ENCODE peak calls at places on chromosomes 1 and 21, in seven cellular contexts. One of them, this sample, is unnamed.

GRCh38 chr1:185474440-185475149 is 157.6 kb upstream of the IVNS1ABP start:
- DNase-seq in mucosa of descending colon: no peak
- DNase-seq in fibroblast of lung: peak; percentile 9
- DNase-seq in GM06990: no peak
- DNase-seq in AG04450: no peak
- DNase-seq in foreskin fibroblast: no peak
- DNase-seq in tibial artery: no peak
- DNase-seq in this sample: peak; percentile 35

GRCh38 chr1:184888505-184888904 is 85.8 kb downstream of the NIBAN1 start:
- DNase-seq in AG04450: peak; percentile 42
- DNase-seq in mucosa of descending colon: no peak
- DNase-seq in foreskin fibroblast: peak; percentile 85
- DNase-seq in tibial artery: no peak
- DNase-seq in fibroblast of lung: peak; percentile 76
- DNase-seq in GM06990: no peak
- DNase-seq in this sample: no peak

GRCh38 chr1:63575340-63575826 is 17.8 kb upstream of the PGM1 start:
- DNase-seq in AG04450: no peak
- DNase-seq in tibial artery: no peak
- DNase-seq in mucosa of descending colon: no peak
- DNase-seq in GM06990: no peak
- DNase-seq in fibroblast of lung: no peak
- DNase-seq in foreskin fibroblast: peak; percentile 47
- DNase-seq in this sample: no peak

GRCh38 chr1:53110370-53111072 is 31.9 kb downstream of the SLC1A7 start:
- DNase-seq in fibroblast of lung: peak; percentile 78
- DNase-seq in foreskin fibroblast: peak; percentile 91
- DNase-seq in mucosa of descending colon: no peak
- DNase-seq in tibial artery: no peak
- DNase-seq in AG04450: no peak
- DNase-seq in GM06990: no peak
- DNase-seq in this sample: no peak

GRCh38 chr1:17292299-17293198 is 15.4 kb upstream of the PADI4 start:
- DNase-seq in foreskin fibroblast: no peak
- DNase-seq in mucosa of descending colon: no peak
- DNase-seq in fibroblast of lung: no peak
- DNase-seq in AG04450: no peak
- DNase-seq in tibial artery: no peak
- DNase-seq in GM06990: no peak
- DNase-seq in this sample: no peak

GRCh38 chr21:36783612-36784383 is 84.9 kb downstream of the SIM2 start:
- DNase-seq in foreskin fibroblast: peak; percentile 46
- DNase-seq in AG04450: peak; percentile 65
- DNase-seq in tibial artery: no peak
- DNase-seq in mucosa of descending colon: no peak
- DNase-seq in fibroblast of lung: peak; percentile 93
- DNase-seq in GM06990: no peak
- DNase-seq in this sample: no peak

GRCh38 chr1:231601775-231602674 is 24.6 kb upstream of the DISC1 start:
- DNase-seq in mucosa of descending colon: no peak
- DNase-seq in AG04450: no peak
- DNase-seq in foreskin fibroblast: peak; percentile 21
- DNase-seq in tibial artery: no peak
- DNase-seq in fibroblast of lung: no peak
- DNase-seq in GM06990: no peak
- DNase-seq in this sample: no peak

GRCh38 chr1:210482936-210483642 is 154.4 kb downstream of the HHAT start:
- DNase-seq in tibial artery: no peak
- DNase-seq in fibroblast of lung: no peak
- DNase-seq in GM06990: no peak
- DNase-seq in foreskin fibroblast: no peak
- DNase-seq in mucosa of descending colon: no peak
- DNase-seq in AG04450: no peak
- DNase-seq in this sample: no peak

GRCh38 chr1:234111458-234112142 is 207.1 kb downstream of the SLC35F3 start:
- DNase-seq in mucosa of descending colon: no peak
- DNase-seq in AG04450: no peak
- DNase-seq in fibroblast of lung: peak; percentile 40
- DNase-seq in GM06990: no peak
- DNase-seq in foreskin fibroblast: peak; percentile 18
- DNase-seq in tibial artery: no peak
- DNase-seq in this sample: no peak

GRCh38 chr1:94382163-94382562 is 36.0 kb upstream of the ABCD3 start:
- DNase-seq in AG04450: no peak
- DNase-seq in fibroblast of lung: no peak
- DNase-seq in tibial artery: no peak
- DNase-seq in foreskin fibroblast: no peak
- DNase-seq in mucosa of descending colon: peak; percentile 56
- DNase-seq in GM06990: no peak
- DNase-seq in this sample: peak; percentile 87

GRCh38 chr1:220511183-220511582 is 16.8 kb upstream of the MARK1 start:
- DNase-seq in tibial artery: no peak
- DNase-seq in fibroblast of lung: no peak
- DNase-seq in foreskin fibroblast: peak; percentile 69
- DNase-seq in mucosa of descending colon: no peak
- DNase-seq in GM06990: no peak
- DNase-seq in AG04450: no peak
- DNase-seq in this sample: no peak

GRCh38 chr1:67629370-67630075 is 55.5 kb upstream of the GADD45A start:
- DNase-seq in mucosa of descending colon: no peak
- DNase-seq in foreskin fibroblast: peak; percentile 60
- DNase-seq in tibial artery: no peak
- DNase-seq in AG04450: no peak
- DNase-seq in GM06990: no peak
- DNase-seq in fibroblast of lung: peak; percentile 65
- DNase-seq in this sample: no peak

GRCh38 chr21:45246014-45246413 is 41.7 kb downstream of the POFUT2 start:
- DNase-seq in foreskin fibroblast: no peak
- DNase-seq in tibial artery: no peak
- DNase-seq in mucosa of descending colon: no peak
- DNase-seq in GM06990: no peak
- DNase-seq in fibroblast of lung: no peak
- DNase-seq in AG04450: no peak
- DNase-seq in this sample: no peak

GRCh38 chr1:181497870-181498269 is 14.6 kb downstream of the CACNA1E start:
- DNase-seq in GM06990: no peak
- DNase-seq in tibial artery: no peak
- DNase-seq in AG04450: no peak
- DNase-seq in foreskin fibroblast: no peak
- DNase-seq in fibroblast of lung: no peak
- DNase-seq in mucosa of descending colon: no peak
- DNase-seq in this sample: no peak

GRCh38 chr1:119917304-119918055 is 21.2 kb upstream of the ADAM30 start:
- DNase-seq in AG04450: no peak
- DNase-seq in mucosa of descending colon: no peak
- DNase-seq in tibial artery: no peak
- DNase-seq in fibroblast of lung: no peak
- DNase-seq in GM06990: no peak
- DNase-seq in foreskin fibroblast: no peak
- DNase-seq in this sample: no peak

GRCh38 chr21:32334980-32335471 is 36.4 kb downstream of the MRAP start:
- DNase-seq in AG04450: no peak
- DNase-seq in GM06990: no peak
- DNase-seq in tibial artery: peak; percentile 28
- DNase-seq in foreskin fibroblast: peak; percentile 75
- DNase-seq in fibroblast of lung: peak; percentile 56
- DNase-seq in mucosa of descending colon: no peak
- DNase-seq in this sample: no peak

GRCh38 chr1:160658956-160659255 is 12.1 kb upstream of the SLAMF1 start:
- DNase-seq in AG04450: no peak
- DNase-seq in GM06990: no peak
- DNase-seq in fibroblast of lung: no peak
- DNase-seq in tibial artery: no peak
- DNase-seq in foreskin fibroblast: no peak
- DNase-seq in mucosa of descending colon: no peak
- DNase-seq in this sample: no peak

GRCh38 chr1:87951852-87952251 is 623.2 kb downstream of the LMO4 start:
- DNase-seq in GM06990: no peak
- DNase-seq in foreskin fibroblast: no peak
- DNase-seq in AG04450: no peak
- DNase-seq in tibial artery: no peak
- DNase-seq in mucosa of descending colon: no peak
- DNase-seq in fibroblast of lung: peak; percentile 50
- DNase-seq in this sample: no peak

GRCh38 chr21:38297193-38297592 is 40.4 kb downstream of the KCNJ15 start:
- DNase-seq in mucosa of descending colon: no peak
- DNase-seq in AG04450: no peak
- DNase-seq in GM06990: no peak
- DNase-seq in fibroblast of lung: peak; percentile 89
- DNase-seq in tibial artery: no peak
- DNase-seq in foreskin fibroblast: peak; percentile 82
- DNase-seq in this sample: no peak

GRCh38 chr1:19032701-19033515 is 76.4 kb upstream of the IFFO2 start:
- DNase-seq in mucosa of descending colon: no peak
- DNase-seq in foreskin fibroblast: no peak
- DNase-seq in tibial artery: peak; percentile 59
- DNase-seq in AG04450: no peak
- DNase-seq in GM06990: no peak
- DNase-seq in fibroblast of lung: no peak
- DNase-seq in this sample: no peak

GRCh38 chr1:202268817-202269216 is 72.9 kb downstream of the UBE2T start:
- DNase-seq in mucosa of descending colon: no peak
- DNase-seq in GM06990: no peak
- DNase-seq in fibroblast of lung: no peak
- DNase-seq in foreskin fibroblast: no peak
- DNase-seq in tibial artery: peak; percentile 41
- DNase-seq in AG04450: no peak
- DNase-seq in this sample: no peak

GRCh38 chr1:62228139-62228882 is 33.7 kb downstream of the L1TD1 start:
- DNase-seq in foreskin fibroblast: no peak
- DNase-seq in AG04450: no peak
- DNase-seq in GM06990: no peak
- DNase-seq in mucosa of descending colon: no peak
- DNase-seq in tibial artery: peak; percentile 15
- DNase-seq in fibroblast of lung: no peak
- DNase-seq in this sample: no peak

GRCh38 chr1:62228883-62229187 is 34.2 kb downstream of the L1TD1 start:
- DNase-seq in mucosa of descending colon: no peak
- DNase-seq in fibroblast of lung: no peak
- DNase-seq in AG04450: no peak
- DNase-seq in foreskin fibroblast: no peak
- DNase-seq in GM06990: no peak
- DNase-seq in tibial artery: peak; percentile 38
- DNase-seq in this sample: no peak

GRCh38 chr1:62229932-62230331 is 35.3 kb downstream of the L1TD1 start:
- DNase-seq in AG04450: no peak
- DNase-seq in mucosa of descending colon: no peak
- DNase-seq in foreskin fibroblast: no peak
- DNase-seq in GM06990: no peak
- DNase-seq in fibroblast of lung: no peak
- DNase-seq in tibial artery: peak; percentile 44
- DNase-seq in this sample: no peak

GRCh38 chr1:62229468-62229867 is 34.8 kb downstream of the L1TD1 start:
- DNase-seq in foreskin fibroblast: no peak
- DNase-seq in GM06990: no peak
- DNase-seq in fibroblast of lung: no peak
- DNase-seq in tibial artery: peak; percentile 11
- DNase-seq in mucosa of descending colon: no peak
- DNase-seq in AG04450: no peak
- DNase-seq in this sample: no peak

GRCh38 chr1:62227496-62227895 is 32.8 kb downstream of the L1TD1 start:
- DNase-seq in fibroblast of lung: no peak
- DNase-seq in mucosa of descending colon: no peak
- DNase-seq in AG04450: no peak
- DNase-seq in tibial artery: peak; percentile 39
- DNase-seq in GM06990: no peak
- DNase-seq in foreskin fibroblast: no peak
- DNase-seq in this sample: no peak
- H3K4me3 ChIP-seq in fibroblast of lung: no peak overlapping the region
- H3K4me3 ChIP-seq in mucosa of descending colon: no peak overlapping the region
- H3K4me3 ChIP-seq in AG04450: no peak overlapping the region
- H3K4me3 ChIP-seq in tibial artery: no peak overlapping the region
- H3K4me3 ChIP-seq in GM06990: no peak overlapping the region
- H3K4me3 ChIP-seq in foreskin fibroblast: no peak overlapping the region
- H3K4me3 ChIP-seq in this sample: no peak overlapping the region

GRCh38 chr1:1946540-1946939 is 27.5 kb upstream of the TMEM52 start:
- DNase-seq in foreskin fibroblast: peak; percentile 31
- DNase-seq in fibroblast of lung: peak; percentile 25
- DNase-seq in AG04450: no peak
- DNase-seq in mucosa of descending colon: no peak
- DNase-seq in tibial artery: no peak
- DNase-seq in GM06990: no peak
- DNase-seq in this sample: no peak

GRCh38 chr1:1945782-1946393 is 26.8 kb upstream of the TMEM52 start:
- DNase-seq in fibroblast of lung: no peak
- DNase-seq in GM06990: no peak
- DNase-seq in AG04450: no peak
- DNase-seq in mucosa of descending colon: no peak
- DNase-seq in tibial artery: no peak
- DNase-seq in foreskin fibroblast: no peak
- DNase-seq in this sample: no peak

GRCh38 chr1:1941868-1942752 is 23.0 kb upstream of the TMEM52 start:
- DNase-seq in foreskin fibroblast: no peak
- DNase-seq in AG04450: no peak
- DNase-seq in tibial artery: no peak
- DNase-seq in fibroblast of lung: no peak
- DNase-seq in mucosa of descending colon: no peak
- DNase-seq in GM06990: no peak
- DNase-seq in this sample: no peak

GRCh38 chr1:1942753-1943656 is 23.9 kb upstream of the TMEM52 start:
- DNase-seq in mucosa of descending colon: peak; percentile 53
- DNase-seq in GM06990: no peak
- DNase-seq in AG04450: no peak
- DNase-seq in tibial artery: no peak
- DNase-seq in foreskin fibroblast: no peak
- DNase-seq in fibroblast of lung: no peak
- DNase-seq in this sample: no peak

GRCh38 chr1:1943834-1944570 is 24.9 kb upstream of the TMEM52 start:
- DNase-seq in GM06990: no peak
- DNase-seq in mucosa of descending colon: peak; percentile 71
- DNase-seq in foreskin fibroblast: peak; percentile 67
- DNase-seq in AG04450: no peak
- DNase-seq in fibroblast of lung: peak; percentile 22
- DNase-seq in tibial artery: no peak
- DNase-seq in this sample: no peak
- H3K4me3 ChIP-seq in GM06990: no peak overlapping the region
- H3K4me3 ChIP-seq in mucosa of descending colon: no peak overlapping the region
- H3K4me3 ChIP-seq in foreskin fibroblast: no peak overlapping the region
- H3K4me3 ChIP-seq in AG04450: no peak overlapping the region
- H3K4me3 ChIP-seq in fibroblast of lung: no peak overlapping the region
- H3K4me3 ChIP-seq in tibial artery: no peak overlapping the region
- H3K4me3 ChIP-seq in this sample: peak overlapping the region; percentile 4

GRCh38 chr1:9182784-9183257 is 51.8 kb upstream of the H6PD start:
- DNase-seq in foreskin fibroblast: peak; percentile 57
- DNase-seq in GM06990: peak; percentile 55
- DNase-seq in fibroblast of lung: no peak
- DNase-seq in AG04450: no peak
- DNase-seq in tibial artery: no peak
- DNase-seq in mucosa of descending colon: peak; percentile 45
- DNase-seq in this sample: no peak
- H3K4me3 ChIP-seq in foreskin fibroblast: peak overlapping the region; percentile 76
- H3K4me3 ChIP-seq in GM06990: peak overlapping the region; percentile 96
- H3K4me3 ChIP-seq in fibroblast of lung: peak overlapping the region; percentile 68
- H3K4me3 ChIP-seq in AG04450: peak overlapping the region; percentile 84
- H3K4me3 ChIP-seq in tibial artery: peak overlapping the region; percentile 75
- H3K4me3 ChIP-seq in mucosa of descending colon: peak overlapping the region; percentile 30
- H3K4me3 ChIP-seq in this sample: no peak overlapping the region

DNA sequence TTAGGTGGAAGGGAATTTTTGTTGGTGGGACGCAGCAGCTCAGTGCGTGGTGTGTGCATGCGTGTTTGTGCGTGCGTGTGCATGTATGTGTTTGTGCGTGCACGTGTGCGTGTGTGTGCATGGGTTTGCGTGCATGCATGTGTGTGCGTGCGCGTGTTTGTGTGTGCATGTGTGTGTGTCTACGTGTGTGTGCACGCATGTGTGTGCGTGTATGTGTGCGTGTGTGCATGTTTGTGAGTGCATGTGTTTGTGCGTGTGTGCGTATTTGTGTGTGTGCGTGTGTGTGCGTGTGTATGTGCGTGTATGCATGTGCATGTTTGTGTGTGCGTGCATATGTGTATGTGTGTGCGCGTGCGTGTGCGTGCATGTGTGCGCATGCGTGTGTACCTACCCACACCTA is 20.2 kb downstream of the ATP5PO start:
- DNase-seq in fibroblast of lung: no peak
- DNase-seq in tibial artery: no peak
- DNase-seq in GM06990: no peak
- DNase-seq in AG04450: no peak
- DNase-seq in foreskin fibroblast: no peak
- DNase-seq in mucosa of descending colon: no peak
- DNase-seq in this sample: no peak
- H3K4me3 ChIP-seq in fibroblast of lung: no peak overlapping the region
- H3K4me3 ChIP-seq in tibial artery: no peak overlapping the region
- H3K4me3 ChIP-seq in GM06990: no peak overlapping the region
- H3K4me3 ChIP-seq in AG04450: peak overlapping the region; percentile 34
- H3K4me3 ChIP-seq in foreskin fibroblast: no peak overlapping the region
- H3K4me3 ChIP-seq in mucosa of descending colon: no peak overlapping the region
- H3K4me3 ChIP-seq in this sample: no peak overlapping the region

This sample was measured in Jurkat, Clone E6-1.